ENCODE peak calls at places on chromosomes 1 and 21, in eight cellular contexts. T, K, W, Q, S, X, M and P are unnamed samples.

GRCh38 chr1:84271452-84272273 is 29.8 kb upstream of the SAMD13 start:
- DNase-seq in Q (peak), M (no peak), X (no peak), S (no peak), T (no peak), W (no peak), K (no peak), P (no peak)

GRCh38 chr1:15848143-15848928 is 829 bp downstream of the SPEN start:
- DNase-seq in Q (no peak), M (peak), T (no peak), W (peak), X (peak), K (no peak), S (peak), P (no peak)

GRCh38 chr21:45570826-45571601 is 28.8 kb upstream of the SLC19A1 start:
- DNase-seq in W (no peak), Q (peak), X (no peak), T (no peak), M (no peak), S (no peak), K (no peak), P (no peak)

GRCh38 chr1:67713071-67713806 is 28.2 kb downstream of the GADD45A start:
- DNase-seq in T (no peak), S (no peak), M (peak), Q (peak), W (no peak), X (no peak), K (peak), P (peak)

GRCh38 chr1:164557270-164557669 is 1.7 kb upstream of the PBX1 start:
- DNase-seq in T (no peak), K (peak), X (no peak), W (no peak), M (no peak), Q (no peak), S (no peak), P (no peak)

GRCh38 chr1:34796990-34797389 is 4.2 kb downstream of the GJA4 start:
- DNase-seq in T (no peak), M (no peak), K (no peak), W (no peak), S (no peak), Q (no peak), X (no peak), P (no peak)

GRCh38 chr1:21936366-21937031 is 611 bp downstream of the HSPG2 start:
- DNase-seq in S (no peak), X (no peak), K (no peak), W (no peak), T (no peak), M (no peak), Q (no peak), P (no peak)

GRCh38 chr1:66388918-66389317 is 145.0 kb upstream of the SGIP1 start:
- DNase-seq in S (no peak), X (no peak), W (no peak), M (no peak), Q (no peak), T (no peak), K (no peak), P (no peak)

GRCh38 chr1:116379674-116380498 is 6.8 kb downstream of the ATP1A1 start:
- DNase-seq in X (no peak), K (no peak), S (no peak), Q (no peak), W (no peak), T (no peak), M (no peak), P (no peak)

GRCh38 chr1:40034869-40035268 is 5.7 kb upstream of the CAP1 start:
- DNase-seq in Q (no peak), X (no peak), W (no peak), M (no peak), S (no peak), K (no peak), T (no peak), P (no peak)

GRCh38 chr1:25700626-25701025 is 84.0 kb downstream of the MAN1C1 start:
- DNase-seq in K (no peak), W (no peak), M (no peak), S (no peak), Q (no peak), X (no peak), T (no peak), P (no peak)

GRCh38 chr1:115331531-115332331 is 6.3 kb downstream of the NGF start:
- DNase-seq in X (no peak), K (no peak), W (no peak), T (no peak), S (no peak), Q (peak), M (no peak), P (no peak)

GRCh38 chr1:12246584-12246983 is 16.8 kb downstream of the VPS13D start:
- DNase-seq in M (no peak), X (no peak), T (no peak), K (no peak), W (no peak), Q (no peak), S (no peak), P (no peak)

GRCh38 chr1:88079036-88079435 is 605.0 kb upstream of the PKN2 start:
- DNase-seq in K (peak), T (no peak), M (peak), X (no peak), S (no peak), W (no peak), Q (peak), P (no peak)

GRCh38 chr1:97332716-97333115 is 588.1 kb downstream of the DPYD start:
- DNase-seq in Q (peak), K (peak), M (peak), W (no peak), X (no peak), S (no peak), T (no peak), P (no peak)

GRCh38 chr1:174788981-174789380 is 210.8 kb upstream of the CACYBP start:
- DNase-seq in K (peak), S (no peak), Q (peak), W (no peak), T (no peak), M (peak), X (no peak), P (no peak)

GRCh38 chr1:224666911-224667310 is 50.8 kb downstream of the CNIH3 start:
- DNase-seq in Q (no peak), T (no peak), K (no peak), S (no peak), W (no peak), M (no peak), X (no peak), P (no peak)

GRCh38 chr1:93588206-93588605 is 93.4 kb downstream of the BCAR3 start:
- DNase-seq in M (no peak), X (no peak), W (no peak), T (no peak), K (no peak), Q (peak), S (no peak), P (no peak)

GRCh38 chr1:63645301-63645700 is 52.1 kb downstream of the PGM1 start:
- DNase-seq in T (no peak), S (no peak), Q (no peak), X (no peak), K (no peak), M (no peak), W (no peak), P (no peak)

GRCh38 chr21:34365794-34366193 is 2.0 kb downstream of the KCNE2 start:
- DNase-seq in Q (no peak), M (no peak), X (no peak), K (no peak), W (no peak), T (no peak), S (no peak), P (no peak)

GRCh38 chr1:221862971-221863370 is 121.1 kb upstream of the DUSP10 start:
- DNase-seq in M (no peak), T (no peak), X (no peak), W (no peak), Q (no peak), K (no peak), S (no peak), P (no peak)

GRCh38 chr1:160070243-160071163 is 543 bp upstream of the KCNJ10 start:
- DNase-seq in X (peak), T (peak), W (peak), M (peak), Q (peak), S (peak), K (peak), P (peak)